ENCODE peak calls at places on chromosomes 2 and 18, in six cellular contexts. A is GM23338, I is WTC11, X is K562, Y is H1, S is GM12878. K is an unnamed sample.

GRCh38 chr18:36321636-36322407 is 24.3 kb downstream of the FHOD3 start:
- DNase-seq in I (no peak), S (no peak), A (no peak), X (no peak), Y (peak; percentile 45), K (no peak)

GRCh38 chr18:27964811-27965210 is 212.1 kb downstream of the CDH2 start:
- DNase-seq in X (no peak), A (peak; percentile 82), Y (no peak), I (no peak), S (no peak), K (no peak)

GRCh38 chr2:40434638-40435296 is 17.1 kb downstream of the SLC8A1 start:
- DNase-seq in Y (no peak), X (no peak), I (no peak), S (no peak), A (no peak), K (no peak)

GRCh38 chr18:76679259-76679658 is 143.1 kb upstream of the ZNF236 start:
- DNase-seq in X (no peak), Y (no peak), A (peak; percentile 41), S (no peak), I (peak; percentile 42), K (peak; percentile 11)

GRCh38 chr18:41850781-41851180 is 104.3 kb upstream of the PIK3C3 start:
- DNase-seq in A (no peak), X (no peak), S (no peak), I (no peak), Y (no peak), K (no peak)

GRCh38 chr18:42576141-42576540 is 539.3 kb downstream of the RIT2 start:
- DNase-seq in A (no peak), I (no peak), S (no peak), X (no peak), Y (no peak), K (no peak)

GRCh38 chr2:240435955-240436625 is 627 bp downstream of the GPC1 start:
- DNase-seq in X (peak; percentile 27), A (no peak), Y (no peak), S (no peak), I (no peak), K (no peak)

GRCh38 chr2:135563793-135564192 is 32.5 kb downstream of the R3HDM1 start:
- DNase-seq in S (no peak), A (no peak), I (no peak), Y (no peak), X (no peak), K (peak; percentile 10)

GRCh38 chr2:231680992-231681852 is 27.1 kb upstream of the PTMA start:
- DNase-seq in S (no peak), X (peak; percentile 92), Y (peak; percentile 91), I (peak; percentile 94), A (peak; percentile 95), K (peak; percentile 87)

GRCh38 chr18:26425148-26425531 is 123.2 kb downstream of the KCTD1 start:
- DNase-seq in S (no peak), A (no peak), I (no peak), Y (peak; percentile 31), X (no peak), K (no peak)

GRCh38 chr2:181977661-181978350 is 7.8 kb upstream of the PPP1R1C start:
- DNase-seq in A (no peak), X (no peak), S (no peak), Y (no peak), I (no peak), K (no peak)

GRCh38 chr2:105641389-105641811 is 103.3 kb upstream of the NCK2 start:
- DNase-seq in I (no peak), X (no peak), S (no peak), Y (peak; percentile 33), A (no peak), K (no peak)

GRCh38 chr2:147356157-147356556 is 488.7 kb upstream of the ACVR2A start:
- DNase-seq in A (no peak), I (no peak), X (no peak), S (no peak), Y (no peak), K (no peak)

GRCh38 chr2:201517094-201517493 is 65.6 kb downstream of the STRADB start:
- DNase-seq in S (no peak), Y (no peak), A (no peak), I (no peak), X (no peak), K (no peak)

GRCh38 chr2:205585451-205586045 is 96.8 kb upstream of the NRP2 start:
- DNase-seq in S (no peak), X (no peak), Y (no peak), I (no peak), A (no peak), K (no peak)

GRCh38 chr2:182503886-182504285 is 77.0 kb upstream of the PDE1A start:
- DNase-seq in S (no peak), A (no peak), X (no peak), Y (no peak), I (no peak), K (no peak)

GRCh38 chr18:58321986-58322385 is 278.0 kb downstream of the NEDD4L start:
- DNase-seq in I (no peak), X (peak; percentile 51), Y (no peak), A (peak; percentile 71), S (no peak), K (peak; percentile 50)

GRCh38 chr2:7692657-7693161 is 775.5 kb downstream of the RNF144A start:
- DNase-seq in I (no peak), S (no peak), Y (no peak), A (no peak), X (no peak), K (no peak)

GRCh38 chr2:128549646-128550260 is 231.1 kb upstream of the HS6ST1 start:
- DNase-seq in X (no peak), S (no peak), Y (no peak), A (no peak), I (no peak), K (no peak)

GRCh38 chr2:29011650-29012060 is 30.6 kb downstream of the TOGARAM2 start:
- DNase-seq in S (no peak), A (no peak), I (no peak), Y (no peak), X (no peak), K (no peak)

GRCh38 chr2:164747786-164748433 is 93.7 kb downstream of the COBLL1 start:
- DNase-seq in I (no peak), X (no peak), A (no peak), S (no peak), Y (no peak), K (no peak)

GRCh38 chr2:233824373-233824772 is 30.0 kb downstream of the HJURP start:
- DNase-seq in I (no peak), Y (no peak), S (no peak), A (peak; percentile 46), X (no peak), K (no peak)

GRCh38 chr2:196143641-196144236 is 27.6 kb downstream of the STK17B start:
- DNase-seq in I (no peak), X (no peak), Y (no peak), S (no peak), A (no peak), K (no peak)

GRCh38 chr2:135945521-135945920 is 39.9 kb downstream of the DARS1 start:
- DNase-seq in A (no peak), X (no peak), S (no peak), Y (no peak), I (no peak), K (no peak)

GRCh38 chr2:60094450-60094929 is 459.0 kb downstream of the BCL11A start:
- DNase-seq in S (no peak), I (no peak), A (peak; percentile 35), X (no peak), Y (no peak), K (peak; percentile 92)

GRCh38 chr2:8566788-8567468 is 114.9 kb upstream of the ID2 start:
- DNase-seq in X (no peak), A (no peak), Y (no peak), I (no peak), S (no peak), K (no peak)

DNA sequence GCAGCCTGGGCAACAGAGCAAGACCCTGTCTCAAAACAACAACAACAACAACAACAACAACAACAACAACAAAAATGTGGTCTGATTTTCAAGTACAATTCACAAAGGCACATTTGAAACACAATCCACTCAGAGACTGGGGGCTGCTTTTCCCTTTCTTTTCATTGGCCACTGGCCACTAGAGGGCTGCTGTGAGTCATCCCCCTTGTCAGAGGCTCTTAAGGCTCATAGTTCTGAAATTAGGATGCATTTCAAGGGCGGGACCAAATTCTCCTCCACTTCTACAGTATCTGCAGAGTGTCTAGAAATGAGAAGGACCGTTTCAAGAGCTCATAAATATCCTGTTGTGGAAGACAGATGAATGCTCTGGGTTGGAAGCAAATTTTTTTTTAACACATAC is 285.4 kb downstream of the NRXN1 start:
- DNase-seq in I (peak; percentile 65), X (peak; percentile 13), S (no peak), A (peak; percentile 67), Y (peak; percentile 64), K (peak; percentile 22)
- TF ChIP-seq CTCF in I (peak; percentile 66), X (peak; percentile 27), S (peak; percentile 71), A (peak; percentile 93), Y (peak; percentile 54), K (peak; percentile 50)

GRCh38 chr2:145563752-145564615 is 1044.1 kb upstream of the ZEB2 start:
- DNase-seq in X (no peak), I (no peak), Y (no peak), S (no peak), A (no peak), K (no peak)
- TF ChIP-seq CREB1 in X (no peak), I (no peak), Y (no peak), S (no peak), A (no peak), K (no peak)

GRCh38 chr18:35122586-35123224 is 81.5 kb downstream of the MAPRE2 start:
- DNase-seq in S (no peak), I (peak; percentile 74), Y (peak; percentile 73), A (peak; percentile 82), X (no peak), K (no peak)
- TF ChIP-seq CTCF in S (peak; percentile 14), I (no peak), Y (peak; percentile 80), A (peak; percentile 60), X (peak; percentile 55), K (no peak)

GRCh38 chr2:38947241-38948239 is 57.9 kb downstream of the ARHGEF33 start:
- DNase-seq in I (peak; percentile 82), S (peak; percentile 16), A (peak; percentile 93), Y (peak; percentile 80), X (peak; percentile 50), K (peak; percentile 89)
- TF ChIP-seq CREB1 in I (no peak), S (no peak), A (no peak), Y (no peak), X (no peak), K (no peak)

DNA sequence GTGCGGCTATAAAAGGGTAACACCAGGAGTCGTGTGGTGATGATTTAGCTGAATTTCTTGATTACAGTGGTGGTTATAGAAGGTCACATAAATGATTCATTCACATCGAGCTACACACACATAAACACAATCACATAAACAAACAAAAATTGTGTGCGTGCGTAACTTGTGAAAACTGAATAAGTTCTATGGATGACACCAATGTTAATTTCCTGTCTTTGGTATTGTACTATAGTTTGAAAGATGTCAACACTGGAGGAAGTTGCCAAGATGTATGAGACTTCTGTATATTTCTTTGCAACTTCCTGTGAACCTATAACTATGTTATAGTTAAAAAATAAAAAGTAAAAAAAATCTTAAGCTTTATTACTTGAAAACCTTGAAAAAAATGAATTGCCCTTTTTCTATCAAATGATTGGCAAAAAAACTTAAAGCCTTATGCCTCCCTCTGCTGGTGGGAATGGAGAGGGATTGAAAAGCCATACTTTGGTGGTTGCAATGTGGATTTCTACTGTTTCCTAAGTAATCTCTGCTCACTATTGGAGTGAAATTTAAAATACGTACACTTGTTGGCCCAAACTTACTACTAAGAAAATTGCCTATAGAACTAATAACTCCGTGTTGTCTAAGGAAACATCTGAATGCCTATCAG is 227.7 kb downstream of the RPIA start:
- DNase-seq in X (no peak), S (no peak), A (peak; percentile 54), Y (no peak), I (no peak), K (peak; percentile 31)
- TF ChIP-seq CTCF in X (peak; percentile 64), S (peak; percentile 38), A (peak; percentile 74), Y (no peak), I (no peak), K (peak; percentile 48)